ENCODE peak calls at places on chromosome 14, in five cellular contexts. Q is GDM1; A is activated naive CD4-positive, alpha-beta T cell treated with anti-CD3 and anti-CD28 coated beads for 36 hours; Y is occipital lobe; M is NCI-H460. N is an unnamed sample.

GRCh38 chr14:22283000-22283399 is 306.0 kb downstream of the DAD1 start:
- DNase-seq in Q (no peak), A (no peak), Y (no peak), M (peak), N (no peak)

GRCh38 chr14:26841361-26841760 is 243.5 kb upstream of the NOVA1 start:
- DNase-seq in Q (no peak), A (no peak), Y (no peak), M (no peak), N (no peak)

GRCh38 chr14:32560213-32560857 is 231.2 kb downstream of the AKAP6 start:
- DNase-seq in Q (no peak), A (peak), Y (peak), M (peak), N (peak)

GRCh38 chr14:35335388-35336092 is 43.4 kb downstream of the PSMA6 start:
- DNase-seq in Q (no peak), A (no peak), Y (no peak), M (peak), N (no peak)

GRCh38 chr14:73777420-73777819 is 63.2 kb upstream of the PNMA1 start:
- DNase-seq in Q (no peak), A (peak), Y (no peak), M (no peak), N (no peak)

GRCh38 chr14:68790656-68791077 is 2.2 kb downstream of the ZFP36L1 start:
- DNase-seq in Q (no peak), A (peak), Y (no peak), M (no peak), N (peak)

GRCh38 chr14:89428556-89429196 is 11.6 kb upstream of the FOXN3 start:
- DNase-seq in Q (no peak), A (no peak), Y (no peak), M (no peak), N (peak)

GRCh38 chr14:59582845-59583509 is 6.4 kb upstream of the CCDC175 start:
- DNase-seq in Q (no peak), A (no peak), Y (no peak), M (no peak), N (peak)

GRCh38 chr14:28098863-28099262 is 667.7 kb upstream of the FOXG1 start:
- DNase-seq in Q (no peak), A (no peak), Y (no peak), M (no peak), N (no peak)

GRCh38 chr14:95126906-95127530 is 30.3 kb downstream of the DICER1 start:
- DNase-seq in Q (no peak), A (no peak), Y (no peak), M (no peak), N (no peak)

GRCh38 chr14:101101456-101102056 is 198.0 kb upstream of the RTL1 start:
- DNase-seq in Q (no peak), A (no peak), Y (no peak), M (no peak), N (no peak)

GRCh38 chr14:69571879-69572633 is 2.6 kb downstream of the CCDC177 start:
- DNase-seq in Q (no peak), A (no peak), Y (no peak), M (peak), N (peak)

GRCh38 chr14:30706704-30707103 is 84.6 kb downstream of the SCFD1 start:
- DNase-seq in Q (no peak), A (no peak), Y (no peak), M (no peak), N (no peak)

GRCh38 chr14:66511849-66512248 is 3.9 kb downstream of the GPHN start:
- DNase-seq in Q (no peak), A (no peak), Y (no peak), M (no peak), N (no peak)

GRCh38 chr14:100384819-100385813 is 62.0 kb downstream of the SLC25A47 start:
- DNase-seq in Q (peak), A (no peak), Y (no peak), M (peak), N (peak)

GRCh38 chr14:19902409-19902808 is 18.0 kb upstream of the OR4K5 start:
- DNase-seq in Q (no peak), A (no peak), Y (no peak), M (no peak), N (no peak)

GRCh38 chr14:78010688-78011087 is 159.5 kb upstream of the NRXN3 start:
- DNase-seq in Q (no peak), A (no peak), Y (no peak), M (no peak), N (no peak)

GRCh38 chr14:51674294-51675002 is 22.7 kb downstream of the FRMD6 start:
- DNase-seq in Q (no peak), A (no peak), Y (no peak), M (no peak), N (no peak)

GRCh38 chr14:57461777-57462320 is 31.8 kb downstream of the CCDC198 start:
- DNase-seq in Q (no peak), A (no peak), Y (no peak), M (no peak), N (no peak)

GRCh38 chr14:69105326-69105725 is 47.6 kb downstream of the DCAF5 start:
- DNase-seq in Q (no peak), A (no peak), Y (no peak), M (no peak), N (no peak)